ENCODE peak calls at places on chromosome 6, in eight cellular contexts. H, I, N, C, G, P, V and B are unnamed samples.

GRCh38 chr6:157637516-157637915 is 185.5 kb upstream of the SNX9 start:
- DNase-seq in P (no peak), H (no peak), N (no peak), I (no peak), G (no peak), C (no peak), V (no peak), B (no peak)

GRCh38 chr6:84635081-84635745 is 129.2 kb downstream of the TBX18 start:
- DNase-seq in N (no peak), P (no peak), H (no peak), V (peak; percentile 74), C (no peak), I (no peak), G (no peak), B (no peak)

GRCh38 chr6:97586344-97586743 is 303.3 kb upstream of the MMS22L start:
- DNase-seq in P (no peak), V (no peak), G (no peak), C (peak; percentile 26), I (no peak), H (no peak), N (no peak), B (no peak)

GRCh38 chr6:152428126-152428525 is 209.0 kb downstream of the SYNE1 start:
- DNase-seq in P (peak; percentile 20), G (no peak), H (no peak), N (no peak), V (no peak), C (no peak), I (no peak), B (no peak)

GRCh38 chr6:98547634-98548033 is 286.7 kb upstream of the POU3F2 start:
- DNase-seq in I (no peak), N (no peak), H (no peak), C (peak; percentile 3), G (no peak), V (no peak), P (no peak), B (no peak)

GRCh38 chr6:1477432-1478090 is 88.2 kb downstream of the FOXF2 start:
- DNase-seq in V (peak; percentile 91), N (no peak), H (no peak), P (no peak), G (no peak), C (no peak), I (no peak), B (no peak)

GRCh38 chr6:158559895-158560786 is at the start of gene TMEM181:
- DNase-seq in H (no peak), C (peak; percentile 58), I (peak; percentile 90), N (peak; percentile 95), P (peak; percentile 76), V (peak; percentile 85), G (peak; percentile 89), B (no peak)

GRCh38 chr6:159985296-159985940 is 16.5 kb downstream of the IGF2R start:
- DNase-seq in I (no peak), C (no peak), V (peak; percentile 48), G (no peak), P (no peak), N (no peak), H (no peak), B (no peak)

GRCh38 chr6:4413073-4413472 is 277.7 kb upstream of the ECI2 start:
- DNase-seq in I (no peak), P (no peak), G (no peak), C (peak; percentile 81), H (no peak), V (peak; percentile 45), N (no peak), B (no peak)

GRCh38 chr6:25612666-25613065 is 39.3 kb upstream of the SCGN start:
- DNase-seq in C (no peak), P (no peak), I (no peak), H (no peak), G (no peak), N (no peak), V (no peak), B (no peak)